ENCODE peak calls at places on chromosomes 13 and 19, in five cellular contexts. O is CD8-positive, alpha-beta memory T cell; L is right atrium auricular region; N is uterus; J is IMR-90. A is an unnamed sample.

GRCh38 chr13:105170438-105170837 is 1365.0 kb downstream of the EFNB2 start:
- DNase-seq in O (no peak), L (no peak), N (no peak), J (no peak), A (no peak)

GRCh38 chr13:108948269-108948671 is 318.9 kb downstream of the MYO16 start:
- DNase-seq in O (no peak), L (no peak), N (no peak), J (no peak), A (no peak)

GRCh38 chr19:19642506-19643157 is 825 bp downstream of the GMIP start:
- DNase-seq in O (peak), L (no peak), N (no peak), J (no peak), A (no peak)

GRCh38 chr13:27472941-27473340 is 22.6 kb upstream of the MTIF3 start:
- DNase-seq in O (no peak), L (no peak), N (no peak), J (no peak), A (no peak)

GRCh38 chr19:10662384-10663251 is 8.5 kb downstream of the ILF3 start:
- DNase-seq in O (no peak), L (no peak), N (no peak), J (peak), A (no peak)

GRCh38 chr19:23758187-23759074 is at the start of gene ZNF681:
- DNase-seq in O (peak), L (peak), N (peak), J (peak), A (peak)

GRCh38 chr13:20127563-20128458 is 33.0 kb downstream of the GJA3 start:
- DNase-seq in O (peak), L (peak), N (peak), J (peak), A (peak)

GRCh38 chr13:77811981-77812380 is 106.7 kb downstream of the EDNRB start:
- DNase-seq in O (no peak), L (no peak), N (no peak), J (no peak), A (no peak)

GRCh38 chr19:10836478-10837325 is 690 bp upstream of the TMED1 start:
- DNase-seq in O (peak), L (peak), N (peak), J (no peak), A (no peak)

GRCh38 chr13:42279080-42279479 is 7.1 kb downstream of the AKAP11 start:
- DNase-seq in O (no peak), L (no peak), N (no peak), J (no peak), A (no peak)

GRCh38 chr19:15875075-15875474 is 22.8 kb downstream of the CYP4F2 start:
- DNase-seq in O (no peak), L (no peak), N (no peak), J (no peak), A (peak)

GRCh38 chr13:27406178-27406939 is 18.1 kb upstream of the GTF3A start:
- DNase-seq in O (peak), L (no peak), N (no peak), J (peak), A (peak)

GRCh38 chr13:19152403-19152802 is 29.2 kb downstream of the TUBA3C start:
- DNase-seq in O (no peak), L (peak), N (no peak), J (no peak), A (no peak)

GRCh38 chr13:29165216-29165615 is 345.1 kb downstream of the MTUS2 start:
- DNase-seq in O (no peak), L (no peak), N (no peak), J (no peak), A (no peak)

GRCh38 chr13:72920097-72920496 is 138.2 kb downstream of the PIBF1 start:
- DNase-seq in O (no peak), L (no peak), N (no peak), J (peak), A (peak)

GRCh38 chr19:58558066-58558622 is at the start of gene UBE2M:
- DNase-seq in O (peak), L (peak), N (peak), J (no peak), A (no peak)

GRCh38 chr13:73556902-73557301 is 498.1 kb downstream of the KLF5 start:
- DNase-seq in O (no peak), L (no peak), N (no peak), J (no peak), A (no peak)

GRCh38 chr13:28568286-28568685 is 73.4 kb upstream of the FLT1 start:
- DNase-seq in O (no peak), L (peak), N (peak), J (peak), A (no peak)

GRCh38 chr13:33257786-33258185 is 27.8 kb downstream of the STARD13 start:
- DNase-seq in O (no peak), L (no peak), N (no peak), J (no peak), A (no peak)

GRCh38 chr13:75919660-75920199 is 283.6 kb downstream of the LMO7 start:
- DNase-seq in O (no peak), L (no peak), N (no peak), J (no peak), A (no peak)

GRCh38 chr19:5691930-5692784 is 2.1 kb downstream of the RPL36 start:
- DNase-seq in O (no peak), L (no peak), N (no peak), J (peak), A (no peak)

GRCh38 chr13:27353166-27353583 is 71.2 kb upstream of the GTF3A start:
- DNase-seq in O (no peak), L (no peak), N (no peak), J (peak), A (no peak)

GRCh38 chr13:106917024-106917491 is 349.1 kb upstream of the ARGLU1 start:
- DNase-seq in O (no peak), L (no peak), N (no peak), J (no peak), A (no peak)

GRCh38 chr13:97307882-97308624 is 85.9 kb downstream of the MBNL2 start:
- DNase-seq in O (no peak), L (no peak), N (no peak), J (peak), A (no peak)

GRCh38 chr19:48806518-48806817 is 4.4 kb downstream of the BCAT2 start:
- DNase-seq in O (peak), L (no peak), N (peak), J (no peak), A (no peak)

GRCh38 chr19:35229601-35230000 is 1.1 kb upstream of the FAM187B start:
- DNase-seq in O (no peak), L (peak), N (no peak), J (no peak), A (no peak)

GRCh38 chr13:45882626-45883025 is 31.1 kb upstream of the SIAH3 start:
- DNase-seq in O (no peak), L (no peak), N (no peak), J (no peak), A (no peak)

GRCh38 chr13:110521946-110522345 is 39.6 kb downstream of the RAB20 start:
- DNase-seq in O (no peak), L (no peak), N (no peak), J (no peak), A (no peak)

GRCh38 chr13:105519766-105520165 is 1015.7 kb downstream of the EFNB2 start:
- DNase-seq in O (no peak), L (no peak), N (no peak), J (no peak), A (no peak)

GRCh38 chr19:48670699-48671455 is 1.9 kb downstream of the NTN5 start:
- DNase-seq in O (no peak), L (no peak), N (no peak), J (no peak), A (no peak)

GRCh38 chr13:26978081-26978860 is 193.3 kb downstream of the USP12 start:
- DNase-seq in O (no peak), L (no peak), N (no peak), J (no peak), A (no peak)

GRCh38 chr19:4536798-4537197 is 1.8 kb upstream of the PLIN5 start:
- DNase-seq in O (no peak), L (no peak), N (no peak), J (no peak), A (no peak)

GRCh38 chr13:113785051-113786010 is 26.3 kb downstream of the TMEM255B start:
- DNase-seq in O (no peak), L (no peak), N (no peak), J (peak), A (no peak)

GRCh38 chr13:106151056-106151699 is 384.3 kb downstream of the EFNB2 start:
- DNase-seq in O (no peak), L (no peak), N (no peak), J (peak), A (no peak)

GRCh38 chr19:33720691-33721682 is 75.7 kb upstream of the KCTD15 start:
- DNase-seq in O (no peak), L (no peak), N (no peak), J (no peak), A (no peak)

GRCh38 chr19:14052470-14052869 is 9.4 kb downstream of the PALM3 start:
- DNase-seq in O (no peak), L (no peak), N (no peak), J (no peak), A (no peak)

GRCh38 chr13:74850893-74851292 is 631.1 kb downstream of the TBC1D4 start:
- DNase-seq in O (no peak), L (no peak), N (no peak), J (no peak), A (no peak)

GRCh38 chr19:47186337-47187022 is 44.5 kb downstream of the BBC3 start:
- DNase-seq in O (peak), L (no peak), N (no peak), J (no peak), A (no peak)

GRCh38 chr19:18385675-18386542 is at the start of gene GDF15:
- DNase-seq in O (no peak), L (no peak), N (peak), J (peak), A (no peak)

GRCh38 chr13:48403151-48403631 is 9.7 kb downstream of the LPAR6 start:
- DNase-seq in O (peak), L (no peak), N (no peak), J (peak), A (no peak)
- H3K4me3 ChIP-seq in O (no peak), L (no peak), N (peak), J (no peak), A (peak)

GRCh38 chr19:30811397-30812098 is 439.4 kb downstream of the ZNF536 start:
- DNase-seq in O (no peak), L (peak), N (no peak), J (no peak), A (no peak)
- H3K4me3 ChIP-seq in O (no peak), L (no peak), N (no peak), J (no peak), A (no peak)

GRCh38 chr19:39211731-39212376 is 7.8 kb upstream of the SYCN start:
- DNase-seq in O (no peak), L (no peak), N (no peak), J (no peak), A (no peak)

GRCh38 chr19:39207293-39207836 is 3.3 kb upstream of the SYCN start:
- DNase-seq in O (no peak), L (no peak), N (no peak), J (no peak), A (no peak)

GRCh38 chr19:39208175-39208795 is 4.2 kb upstream of the SYCN start:
- DNase-seq in O (no peak), L (no peak), N (no peak), J (no peak), A (no peak)

GRCh38 chr19:39206122-39206521 is 2.1 kb upstream of the SYCN start:
- DNase-seq in O (no peak), L (no peak), N (no peak), J (no peak), A (no peak)

DNA sequence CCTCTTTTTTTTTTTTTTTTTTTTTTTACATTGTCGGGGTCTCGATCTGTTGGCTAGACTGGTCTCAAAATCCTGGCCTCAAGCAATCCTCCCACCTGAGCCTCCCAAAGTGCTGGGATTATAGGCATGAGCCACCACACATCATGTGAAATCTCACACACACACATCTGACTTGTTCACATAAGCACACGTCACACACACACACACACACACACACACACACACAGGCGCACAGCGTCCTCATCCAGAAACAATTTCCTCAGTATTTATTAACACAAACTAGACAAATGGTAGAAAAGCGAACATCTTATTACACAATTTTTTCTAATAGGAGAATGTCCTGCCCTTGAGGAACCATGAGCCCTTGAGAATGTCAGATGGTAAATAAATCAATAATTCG is 5.1 kb upstream of the SYCN start:
- DNase-seq in O (no peak), L (no peak), N (no peak), J (no peak), A (no peak)
- H3K4me3 ChIP-seq in O (no peak), L (no peak), N (no peak), J (no peak), A (no peak)

GRCh38 chr19:7916137-7916907 is 1.7 kb downstream of the TGFBR3L start:
- DNase-seq in O (peak), L (no peak), N (no peak), J (no peak), A (no peak)

GRCh38 chr19:7917292-7918061 is 2.7 kb upstream of the SNAPC2 start:
- DNase-seq in O (peak), L (no peak), N (peak), J (peak), A (no peak)

GRCh38 chr19:7915250-7916136 is 863 bp downstream of the TGFBR3L start:
- DNase-seq in O (no peak), L (no peak), N (no peak), J (no peak), A (no peak)

GRCh38 chr19:7918615-7919421 is 1.3 kb upstream of the SNAPC2 start:
- DNase-seq in O (no peak), L (no peak), N (no peak), J (no peak), A (no peak)

DNA sequence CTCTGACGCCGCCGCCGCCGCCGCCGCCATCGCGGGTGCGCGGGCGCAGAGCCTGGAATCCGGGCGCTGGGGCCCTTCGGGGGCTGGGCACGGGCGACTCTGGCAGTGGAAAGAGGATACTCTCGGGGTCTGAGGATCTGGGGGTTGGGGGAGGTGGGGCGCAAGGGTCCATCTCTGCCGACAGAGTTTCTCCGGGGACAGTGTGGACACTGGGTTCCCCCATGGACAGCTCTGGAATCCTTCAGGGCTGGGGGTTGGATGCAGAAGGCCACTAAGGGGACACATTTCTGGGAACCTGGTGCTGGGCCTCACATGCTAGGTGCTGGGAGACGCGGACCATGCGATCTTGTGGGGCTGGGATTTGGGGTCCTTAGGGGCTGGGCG is 2.3 kb downstream of the TGFBR3L start:
- DNase-seq in O (no peak), L (no peak), N (no peak), J (no peak), A (no peak)
- H3K4me3 ChIP-seq in O (peak), L (peak), N (no peak), J (peak), A (peak)

GRCh38 chr19:54279441-54279962 is 1.4 kb downstream of the LILRB2 start:
- DNase-seq in O (no peak), L (no peak), N (no peak), J (no peak), A (no peak)
- H3K4me3 ChIP-seq in O (no peak), L (no peak), N (no peak), J (no peak), A (no peak)

GRCh38 chr13:34941835-34942731 is at the start of gene NBEA:
- DNase-seq in O (peak), L (peak), N (peak), J (peak), A (peak)
- H3K4me3 ChIP-seq in O (peak), L (peak), N (peak), J (peak), A (peak)

GRCh38 chr19:2036424-2036823 is 14.6 kb downstream of the MKNK2 start:
- DNase-seq in O (no peak), L (no peak), N (no peak), J (no peak), A (no peak)

GRCh38 chr19:2034729-2035589 is 16.1 kb downstream of the MKNK2 start:
- DNase-seq in O (peak), L (no peak), N (no peak), J (peak), A (no peak)

GRCh38 chr19:2033825-2034159 is 17.3 kb downstream of the MKNK2 start:
- DNase-seq in O (no peak), L (no peak), N (no peak), J (no peak), A (no peak)

GRCh38 chr19:2037676-2038255 is 13.3 kb downstream of the MKNK2 start:
- DNase-seq in O (no peak), L (no peak), N (no peak), J (no peak), A (no peak)

GRCh38 chr19:2035590-2035991 is 15.5 kb downstream of the MKNK2 start:
- DNase-seq in O (no peak), L (no peak), N (no peak), J (no peak), A (no peak)
- H3K4me3 ChIP-seq in O (no peak), L (no peak), N (no peak), J (no peak), A (no peak)

DNA sequence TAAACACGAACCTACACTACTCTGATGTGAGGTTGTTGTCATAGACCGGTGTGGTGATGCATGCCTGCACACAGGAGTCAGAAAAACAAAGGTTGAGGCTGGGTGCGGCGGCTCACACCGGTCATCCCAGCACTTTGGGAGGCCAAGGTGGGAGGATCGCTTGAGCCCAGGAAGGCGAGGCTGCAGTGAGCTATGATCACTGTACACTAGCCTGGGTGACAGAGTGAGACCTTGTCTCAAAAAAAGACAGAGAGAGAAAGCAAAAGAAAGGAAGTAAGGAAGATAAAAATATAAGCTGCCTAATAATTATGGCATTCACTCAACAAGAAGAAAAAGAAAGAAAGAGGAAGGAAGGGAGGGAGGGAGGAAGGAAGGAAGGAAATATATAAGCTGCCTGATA is 9.3 kb downstream of the GP6 start:
- DNase-seq in O (no peak), L (no peak), N (no peak), J (no peak), A (no peak)
- H3K4me3 ChIP-seq in O (no peak), L (no peak), N (no peak), J (no peak), A (no peak)

GRCh38 chr19:17110599-17110966 is 35.0 kb downstream of the MYO9B start:
- DNase-seq in O (no peak), L (no peak), N (no peak), J (no peak), A (no peak)

GRCh38 chr19:17109962-17110598 is 34.5 kb downstream of the MYO9B start:
- DNase-seq in O (no peak), L (peak), N (no peak), J (no peak), A (peak)

GRCh38 chr19:17109300-17109699 is 33.7 kb downstream of the MYO9B start:
- DNase-seq in O (no peak), L (no peak), N (no peak), J (no peak), A (no peak)

GRCh38 chr19:17107546-17108452 is 32.2 kb downstream of the MYO9B start:
- DNase-seq in O (no peak), L (peak), N (peak), J (peak), A (peak)

DNA sequence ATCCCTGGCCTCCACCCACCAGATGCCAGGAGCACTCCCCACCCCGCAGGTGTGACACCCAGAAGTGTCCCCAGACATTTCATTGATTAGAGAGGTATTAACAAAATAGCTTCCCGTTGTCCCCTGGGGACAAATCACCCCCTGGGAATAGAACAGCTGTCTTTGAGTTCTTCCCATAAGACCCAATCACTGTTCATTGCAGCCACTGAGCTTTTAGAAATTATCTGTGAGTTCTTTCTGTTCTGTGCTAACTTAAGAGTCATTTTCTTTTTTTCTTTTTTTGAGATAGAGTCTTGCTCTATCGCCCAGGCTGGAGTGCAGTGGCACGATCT is 32.8 kb downstream of the MYO9B start:
- DNase-seq in O (no peak), L (no peak), N (no peak), J (no peak), A (no peak)
- H3K4me3 ChIP-seq in O (no peak), L (no peak), N (no peak), J (no peak), A (peak)